ENCODE peak calls at places on chromosome 14, in ten cellular contexts. One of them, this sample, is unnamed.

GRCh38 chr14:24037658-24038037 is 14.2 kb upstream of the CARMIL3 start:
- DNase-seq in nucleus accumbens: no peak
- DNase-seq in Caco-2: no peak
- DNase-seq in GOT3: no peak
- DNase-seq in substantia nigra: no peak
- DNase-seq in AG04449: no peak
- DNase-seq in iPS-NIHi11: no peak
- DNase-seq in stimulated activated CD4-positive, alpha-beta T cell treated with anti-CD3 and anti-CD28 coated beads, Interleukin-4, amount 100 ng/mL, for 48 hours: no peak
- DNase-seq in upper lobe of right lung: no peak
- DNase-seq in NCI-H1105 treated with DMSO at 0.1 percent for 48 hours: no peak
- DNase-seq in this sample: no peak

GRCh38 chr14:89660183-89660582 is 243.2 kb upstream of the FOXN3 start:
- DNase-seq in stimulated activated CD4-positive, alpha-beta T cell treated with anti-CD3 and anti-CD28 coated beads, Interleukin-4, amount 100 ng/mL, for 48 hours: no peak
- DNase-seq in GOT3: no peak
- DNase-seq in NCI-H1105 treated with DMSO at 0.1 percent for 48 hours: no peak
- DNase-seq in nucleus accumbens: no peak
- DNase-seq in Caco-2: no peak
- DNase-seq in substantia nigra: no peak
- DNase-seq in upper lobe of right lung: no peak
- DNase-seq in AG04449: no peak
- DNase-seq in iPS-NIHi11: no peak
- DNase-seq in this sample: no peak

GRCh38 chr14:51922624-51923023 is 62.2 kb downstream of the GNG2 start:
- DNase-seq in GOT3: no peak
- DNase-seq in upper lobe of right lung: no peak
- DNase-seq in nucleus accumbens: no peak
- DNase-seq in stimulated activated CD4-positive, alpha-beta T cell treated with anti-CD3 and anti-CD28 coated beads, Interleukin-4, amount 100 ng/mL, for 48 hours: no peak
- DNase-seq in iPS-NIHi11: peak
- DNase-seq in substantia nigra: no peak
- DNase-seq in Caco-2: no peak
- DNase-seq in AG04449: no peak
- DNase-seq in NCI-H1105 treated with DMSO at 0.1 percent for 48 hours: no peak
- DNase-seq in this sample: no peak

GRCh38 chr14:26104686-26105085 is 493.1 kb downstream of the NOVA1 start:
- DNase-seq in AG04449: no peak
- DNase-seq in nucleus accumbens: no peak
- DNase-seq in iPS-NIHi11: peak
- DNase-seq in GOT3: no peak
- DNase-seq in substantia nigra: no peak
- DNase-seq in stimulated activated CD4-positive, alpha-beta T cell treated with anti-CD3 and anti-CD28 coated beads, Interleukin-4, amount 100 ng/mL, for 48 hours: no peak
- DNase-seq in Caco-2: no peak
- DNase-seq in upper lobe of right lung: no peak
- DNase-seq in NCI-H1105 treated with DMSO at 0.1 percent for 48 hours: no peak
- DNase-seq in this sample: no peak

GRCh38 chr14:105153331-105153731 is 15.2 kb downstream of the JAG2 start:
- DNase-seq in upper lobe of right lung: no peak
- DNase-seq in nucleus accumbens: no peak
- DNase-seq in stimulated activated CD4-positive, alpha-beta T cell treated with anti-CD3 and anti-CD28 coated beads, Interleukin-4, amount 100 ng/mL, for 48 hours: no peak
- DNase-seq in substantia nigra: no peak
- DNase-seq in iPS-NIHi11: no peak
- DNase-seq in Caco-2: no peak
- DNase-seq in GOT3: no peak
- DNase-seq in AG04449: no peak
- DNase-seq in NCI-H1105 treated with DMSO at 0.1 percent for 48 hours: no peak
- DNase-seq in this sample: no peak

GRCh38 chr14:61468063-61468825 is 146.9 kb downstream of the PRKCH start:
- DNase-seq in NCI-H1105 treated with DMSO at 0.1 percent for 48 hours: no peak
- DNase-seq in AG04449: no peak
- DNase-seq in GOT3: no peak
- DNase-seq in upper lobe of right lung: no peak
- DNase-seq in Caco-2: no peak
- DNase-seq in nucleus accumbens: no peak
- DNase-seq in stimulated activated CD4-positive, alpha-beta T cell treated with anti-CD3 and anti-CD28 coated beads, Interleukin-4, amount 100 ng/mL, for 48 hours: no peak
- DNase-seq in substantia nigra: no peak
- DNase-seq in iPS-NIHi11: no peak
- DNase-seq in this sample: no peak

GRCh38 chr14:94066089-94066676 is 14.8 kb downstream of the DDX24 start:
- DNase-seq in nucleus accumbens: no peak
- DNase-seq in substantia nigra: no peak
- DNase-seq in NCI-H1105 treated with DMSO at 0.1 percent for 48 hours: peak
- DNase-seq in Caco-2: no peak
- DNase-seq in GOT3: no peak
- DNase-seq in upper lobe of right lung: no peak
- DNase-seq in iPS-NIHi11: no peak
- DNase-seq in AG04449: no peak
- DNase-seq in stimulated activated CD4-positive, alpha-beta T cell treated with anti-CD3 and anti-CD28 coated beads, Interleukin-4, amount 100 ng/mL, for 48 hours: no peak
- DNase-seq in this sample: no peak

GRCh38 chr14:59309291-59309900 is 120.9 kb downstream of the DAAM1 start:
- DNase-seq in GOT3: no peak
- DNase-seq in nucleus accumbens: no peak
- DNase-seq in substantia nigra: no peak
- DNase-seq in NCI-H1105 treated with DMSO at 0.1 percent for 48 hours: no peak
- DNase-seq in upper lobe of right lung: no peak
- DNase-seq in Caco-2: no peak
- DNase-seq in iPS-NIHi11: no peak
- DNase-seq in stimulated activated CD4-positive, alpha-beta T cell treated with anti-CD3 and anti-CD28 coated beads, Interleukin-4, amount 100 ng/mL, for 48 hours: no peak
- DNase-seq in AG04449: no peak
- DNase-seq in this sample: no peak

GRCh38 chr14:105083926-105084685 is 18.9 kb upstream of the GPR132 start:
- DNase-seq in substantia nigra: no peak
- DNase-seq in AG04449: no peak
- DNase-seq in NCI-H1105 treated with DMSO at 0.1 percent for 48 hours: no peak
- DNase-seq in stimulated activated CD4-positive, alpha-beta T cell treated with anti-CD3 and anti-CD28 coated beads, Interleukin-4, amount 100 ng/mL, for 48 hours: no peak
- DNase-seq in upper lobe of right lung: peak
- DNase-seq in iPS-NIHi11: no peak
- DNase-seq in GOT3: no peak
- DNase-seq in Caco-2: peak
- DNase-seq in nucleus accumbens: no peak
- DNase-seq in this sample: no peak

GRCh38 chr14:99127651-99128167 is 144.3 kb downstream of the BCL11B start:
- DNase-seq in stimulated activated CD4-positive, alpha-beta T cell treated with anti-CD3 and anti-CD28 coated beads, Interleukin-4, amount 100 ng/mL, for 48 hours: no peak
- DNase-seq in nucleus accumbens: no peak
- DNase-seq in upper lobe of right lung: peak
- DNase-seq in iPS-NIHi11: no peak
- DNase-seq in substantia nigra: no peak
- DNase-seq in Caco-2: no peak
- DNase-seq in GOT3: no peak
- DNase-seq in AG04449: peak
- DNase-seq in NCI-H1105 treated with DMSO at 0.1 percent for 48 hours: no peak
- DNase-seq in this sample: no peak

GRCh38 chr14:90405755-90406154 is 8.9 kb downstream of the CALM1 start:
- DNase-seq in substantia nigra: no peak
- DNase-seq in GOT3: no peak
- DNase-seq in upper lobe of right lung: no peak
- DNase-seq in NCI-H1105 treated with DMSO at 0.1 percent for 48 hours: peak
- DNase-seq in AG04449: no peak
- DNase-seq in Caco-2: no peak
- DNase-seq in nucleus accumbens: no peak
- DNase-seq in stimulated activated CD4-positive, alpha-beta T cell treated with anti-CD3 and anti-CD28 coated beads, Interleukin-4, amount 100 ng/mL, for 48 hours: no peak
- DNase-seq in iPS-NIHi11: no peak
- DNase-seq in this sample: peak

GRCh38 chr14:94682061-94682516 is 69.9 kb downstream of the SERPINA3 start:
- DNase-seq in upper lobe of right lung: peak
- DNase-seq in GOT3: no peak
- DNase-seq in iPS-NIHi11: no peak
- DNase-seq in stimulated activated CD4-positive, alpha-beta T cell treated with anti-CD3 and anti-CD28 coated beads, Interleukin-4, amount 100 ng/mL, for 48 hours: no peak
- DNase-seq in substantia nigra: no peak
- DNase-seq in NCI-H1105 treated with DMSO at 0.1 percent for 48 hours: no peak
- DNase-seq in Caco-2: no peak
- DNase-seq in AG04449: no peak
- DNase-seq in nucleus accumbens: no peak
- DNase-seq in this sample: no peak

GRCh38 chr14:33709711-33710110 is 241.2 kb downstream of the EGLN3 start:
- DNase-seq in substantia nigra: no peak
- DNase-seq in iPS-NIHi11: no peak
- DNase-seq in Caco-2: no peak
- DNase-seq in GOT3: no peak
- DNase-seq in nucleus accumbens: no peak
- DNase-seq in upper lobe of right lung: no peak
- DNase-seq in AG04449: no peak
- DNase-seq in stimulated activated CD4-positive, alpha-beta T cell treated with anti-CD3 and anti-CD28 coated beads, Interleukin-4, amount 100 ng/mL, for 48 hours: no peak
- DNase-seq in NCI-H1105 treated with DMSO at 0.1 percent for 48 hours: no peak
- DNase-seq in this sample: no peak

GRCh38 chr14:68790656-68791077 is 2.2 kb downstream of the ZFP36L1 start:
- DNase-seq in stimulated activated CD4-positive, alpha-beta T cell treated with anti-CD3 and anti-CD28 coated beads, Interleukin-4, amount 100 ng/mL, for 48 hours: no peak
- DNase-seq in nucleus accumbens: no peak
- DNase-seq in Caco-2: no peak
- DNase-seq in GOT3: no peak
- DNase-seq in upper lobe of right lung: no peak
- DNase-seq in AG04449: no peak
- DNase-seq in NCI-H1105 treated with DMSO at 0.1 percent for 48 hours: no peak
- DNase-seq in iPS-NIHi11: no peak
- DNase-seq in substantia nigra: no peak
- DNase-seq in this sample: no peak

GRCh38 chr14:77319416-77319815 is 1.3 kb downstream of the POMT2 start:
- DNase-seq in iPS-NIHi11: no peak
- DNase-seq in NCI-H1105 treated with DMSO at 0.1 percent for 48 hours: no peak
- DNase-seq in substantia nigra: no peak
- DNase-seq in GOT3: no peak
- DNase-seq in Caco-2: no peak
- DNase-seq in upper lobe of right lung: no peak
- DNase-seq in AG04449: no peak
- DNase-seq in nucleus accumbens: no peak
- DNase-seq in stimulated activated CD4-positive, alpha-beta T cell treated with anti-CD3 and anti-CD28 coated beads, Interleukin-4, amount 100 ng/mL, for 48 hours: no peak
- DNase-seq in this sample: no peak

GRCh38 chr14:30317729-30318128 is 241.2 kb upstream of the G2E3 start:
- DNase-seq in upper lobe of right lung: no peak
- DNase-seq in nucleus accumbens: no peak
- DNase-seq in Caco-2: no peak
- DNase-seq in AG04449: no peak
- DNase-seq in GOT3: no peak
- DNase-seq in NCI-H1105 treated with DMSO at 0.1 percent for 48 hours: no peak
- DNase-seq in iPS-NIHi11: no peak
- DNase-seq in stimulated activated CD4-positive, alpha-beta T cell treated with anti-CD3 and anti-CD28 coated beads, Interleukin-4, amount 100 ng/mL, for 48 hours: no peak
- DNase-seq in substantia nigra: no peak
- DNase-seq in this sample: no peak

GRCh38 chr14:50926851-50927386 is 17.4 kb downstream of the PYGL start:
- DNase-seq in upper lobe of right lung: no peak
- DNase-seq in nucleus accumbens: no peak
- DNase-seq in Caco-2: no peak
- DNase-seq in GOT3: no peak
- DNase-seq in substantia nigra: no peak
- DNase-seq in AG04449: no peak
- DNase-seq in iPS-NIHi11: no peak
- DNase-seq in NCI-H1105 treated with DMSO at 0.1 percent for 48 hours: no peak
- DNase-seq in stimulated activated CD4-positive, alpha-beta T cell treated with anti-CD3 and anti-CD28 coated beads, Interleukin-4, amount 100 ng/mL, for 48 hours: no peak
- DNase-seq in this sample: no peak

GRCh38 chr14:78501901-78502300 is 331.7 kb downstream of the NRXN3 start:
- DNase-seq in NCI-H1105 treated with DMSO at 0.1 percent for 48 hours: no peak
- DNase-seq in nucleus accumbens: no peak
- DNase-seq in upper lobe of right lung: no peak
- DNase-seq in iPS-NIHi11: no peak
- DNase-seq in substantia nigra: no peak
- DNase-seq in Caco-2: no peak
- DNase-seq in stimulated activated CD4-positive, alpha-beta T cell treated with anti-CD3 and anti-CD28 coated beads, Interleukin-4, amount 100 ng/mL, for 48 hours: no peak
- DNase-seq in GOT3: no peak
- DNase-seq in AG04449: no peak
- DNase-seq in this sample: no peak

GRCh38 chr14:99467338-99468075 is 13.2 kb downstream of the SETD3 start:
- DNase-seq in NCI-H1105 treated with DMSO at 0.1 percent for 48 hours: no peak
- DNase-seq in upper lobe of right lung: no peak
- DNase-seq in GOT3: no peak
- DNase-seq in substantia nigra: no peak
- DNase-seq in stimulated activated CD4-positive, alpha-beta T cell treated with anti-CD3 and anti-CD28 coated beads, Interleukin-4, amount 100 ng/mL, for 48 hours: no peak
- DNase-seq in AG04449: no peak
- DNase-seq in nucleus accumbens: no peak
- DNase-seq in iPS-NIHi11: no peak
- DNase-seq in Caco-2: no peak
- DNase-seq in this sample: peak

GRCh38 chr14:74524076-74524812 is 30.7 kb downstream of the ISCA2 start:
- DNase-seq in AG04449: no peak
- DNase-seq in Caco-2: no peak
- DNase-seq in iPS-NIHi11: no peak
- DNase-seq in nucleus accumbens: no peak
- DNase-seq in NCI-H1105 treated with DMSO at 0.1 percent for 48 hours: no peak
- DNase-seq in GOT3: no peak
- DNase-seq in substantia nigra: no peak
- DNase-seq in upper lobe of right lung: no peak
- DNase-seq in stimulated activated CD4-positive, alpha-beta T cell treated with anti-CD3 and anti-CD28 coated beads, Interleukin-4, amount 100 ng/mL, for 48 hours: no peak
- DNase-seq in this sample: no peak

GRCh38 chr14:35506927-35507326 is 27.0 kb upstream of the INSM2 start:
- DNase-seq in AG04449: peak
- DNase-seq in substantia nigra: no peak
- DNase-seq in upper lobe of right lung: no peak
- DNase-seq in NCI-H1105 treated with DMSO at 0.1 percent for 48 hours: no peak
- DNase-seq in nucleus accumbens: no peak
- DNase-seq in GOT3: no peak
- DNase-seq in Caco-2: no peak
- DNase-seq in stimulated activated CD4-positive, alpha-beta T cell treated with anti-CD3 and anti-CD28 coated beads, Interleukin-4, amount 100 ng/mL, for 48 hours: no peak
- DNase-seq in iPS-NIHi11: no peak
- DNase-seq in this sample: no peak

GRCh38 chr14:104158827-104159798 is 20.7 kb downstream of the KIF26A start:
- DNase-seq in Caco-2: no peak
- DNase-seq in NCI-H1105 treated with DMSO at 0.1 percent for 48 hours: no peak
- DNase-seq in GOT3: no peak
- DNase-seq in iPS-NIHi11: no peak
- DNase-seq in stimulated activated CD4-positive, alpha-beta T cell treated with anti-CD3 and anti-CD28 coated beads, Interleukin-4, amount 100 ng/mL, for 48 hours: no peak
- DNase-seq in AG04449: no peak
- DNase-seq in nucleus accumbens: no peak
- DNase-seq in substantia nigra: peak
- DNase-seq in upper lobe of right lung: no peak
- DNase-seq in this sample: peak

GRCh38 chr14:92665699-92666110 is 82.7 kb downstream of the LGMN start:
- DNase-seq in stimulated activated CD4-positive, alpha-beta T cell treated with anti-CD3 and anti-CD28 coated beads, Interleukin-4, amount 100 ng/mL, for 48 hours: no peak
- DNase-seq in iPS-NIHi11: peak
- DNase-seq in upper lobe of right lung: no peak
- DNase-seq in Caco-2: no peak
- DNase-seq in AG04449: no peak
- DNase-seq in nucleus accumbens: no peak
- DNase-seq in NCI-H1105 treated with DMSO at 0.1 percent for 48 hours: no peak
- DNase-seq in substantia nigra: no peak
- DNase-seq in GOT3: no peak
- DNase-seq in this sample: no peak

GRCh38 chr14:98633380-98633779 is 638.6 kb downstream of the BCL11B start:
- DNase-seq in substantia nigra: peak
- DNase-seq in upper lobe of right lung: no peak
- DNase-seq in GOT3: no peak
- DNase-seq in stimulated activated CD4-positive, alpha-beta T cell treated with anti-CD3 and anti-CD28 coated beads, Interleukin-4, amount 100 ng/mL, for 48 hours: no peak
- DNase-seq in iPS-NIHi11: no peak
- DNase-seq in NCI-H1105 treated with DMSO at 0.1 percent for 48 hours: peak
- DNase-seq in nucleus accumbens: peak
- DNase-seq in AG04449: no peak
- DNase-seq in Caco-2: no peak
- DNase-seq in this sample: no peak

GRCh38 chr14:37842106-37842505 is 246.7 kb downstream of the TTC6 start:
- DNase-seq in Caco-2: no peak
- DNase-seq in iPS-NIHi11: no peak
- DNase-seq in upper lobe of right lung: no peak
- DNase-seq in GOT3: no peak
- DNase-seq in stimulated activated CD4-positive, alpha-beta T cell treated with anti-CD3 and anti-CD28 coated beads, Interleukin-4, amount 100 ng/mL, for 48 hours: no peak
- DNase-seq in nucleus accumbens: no peak
- DNase-seq in AG04449: no peak
- DNase-seq in substantia nigra: no peak
- DNase-seq in NCI-H1105 treated with DMSO at 0.1 percent for 48 hours: no peak
- DNase-seq in this sample: no peak

GRCh38 chr14:68939893-68940613 is 39.0 kb downstream of the ACTN1 start:
- DNase-seq in upper lobe of right lung: no peak
- DNase-seq in iPS-NIHi11: peak
- DNase-seq in Caco-2: peak
- DNase-seq in NCI-H1105 treated with DMSO at 0.1 percent for 48 hours: no peak
- DNase-seq in AG04449: peak
- DNase-seq in substantia nigra: no peak
- DNase-seq in nucleus accumbens: no peak
- DNase-seq in GOT3: peak
- DNase-seq in stimulated activated CD4-positive, alpha-beta T cell treated with anti-CD3 and anti-CD28 coated beads, Interleukin-4, amount 100 ng/mL, for 48 hours: no peak
- DNase-seq in this sample: peak

GRCh38 chr14:76696791-76697190 is 64.5 kb upstream of the VASH1 start:
- DNase-seq in AG04449: no peak
- DNase-seq in GOT3: no peak
- DNase-seq in Caco-2: no peak
- DNase-seq in substantia nigra: no peak
- DNase-seq in nucleus accumbens: no peak
- DNase-seq in iPS-NIHi11: no peak
- DNase-seq in stimulated activated CD4-positive, alpha-beta T cell treated with anti-CD3 and anti-CD28 coated beads, Interleukin-4, amount 100 ng/mL, for 48 hours: no peak
- DNase-seq in NCI-H1105 treated with DMSO at 0.1 percent for 48 hours: no peak
- DNase-seq in upper lobe of right lung: no peak
- DNase-seq in this sample: no peak

GRCh38 chr14:29603721-29604120 is 323.9 kb downstream of the PRKD1 start:
- DNase-seq in nucleus accumbens: no peak
- DNase-seq in stimulated activated CD4-positive, alpha-beta T cell treated with anti-CD3 and anti-CD28 coated beads, Interleukin-4, amount 100 ng/mL, for 48 hours: no peak
- DNase-seq in iPS-NIHi11: no peak
- DNase-seq in upper lobe of right lung: no peak
- DNase-seq in Caco-2: no peak
- DNase-seq in substantia nigra: no peak
- DNase-seq in AG04449: no peak
- DNase-seq in GOT3: no peak
- DNase-seq in NCI-H1105 treated with DMSO at 0.1 percent for 48 hours: no peak
- DNase-seq in this sample: no peak